ENCODE peak calls at places on chromosomes 12 and 14, in seven cellular contexts. Y is amniotic epithelial cell; S is cardiac muscle cell; X is NCI-H1105; G is C1 segment of cervical spinal cord; J is ecto neural progenitor cell; B is stimulated activated CD4-positive, alpha-beta T cell treated with anti-CD3 and anti-CD28 coated beads, Interleukin-2, amount 100 ng/mL, for 24 hours. D is an unnamed sample.
A peak's percentile ranks its signal among the peaks of the same experiment; 100 is the strongest.

GRCh38 chr12:130872179-130873096 is 572 bp downstream of the RAN start:
- DNase-seq in Y (peak; percentile 21), S (peak; percentile 74), X (peak; percentile 17), G (peak; percentile 47), J (peak; percentile 78), B (peak; percentile 54), D (no peak)

GRCh38 chr14:103531421-103532215 is 2.6 kb downstream of the TRMT61A start:
- DNase-seq in Y (no peak), S (no peak), X (no peak), G (no peak), J (no peak), B (no peak), D (no peak)

GRCh38 chr12:109998904-109999648 is at the start of gene ANKRD13A:
- DNase-seq in Y (peak; percentile 94), S (peak; percentile 92), X (peak; percentile 85), G (peak; percentile 88), J (peak; percentile 95), B (peak; percentile 86), D (peak; percentile 92)

GRCh38 chr14:58873228-58873953 is 235.6 kb downstream of the DACT1 start:
- DNase-seq in Y (no peak), S (peak; percentile 47), X (peak; percentile 18), G (no peak), J (no peak), B (no peak), D (no peak)

GRCh38 chr12:123532021-123532420 is 1.5 kb downstream of the RILPL1 start:
- DNase-seq in Y (no peak), S (no peak), X (no peak), G (no peak), J (no peak), B (no peak), D (no peak)

GRCh38 chr12:87405918-87406317 is 623.3 kb downstream of the C12orf50 start:
- DNase-seq in Y (no peak), S (no peak), X (no peak), G (no peak), J (no peak), B (no peak), D (no peak)

GRCh38 chr14:39762576-39763401 is 330.6 kb upstream of the FBXO33 start:
- DNase-seq in Y (no peak), S (no peak), X (no peak), G (no peak), J (no peak), B (no peak), D (no peak)

GRCh38 chr14:63418020-63418419 is 99.3 kb upstream of the GPHB5 start:
- DNase-seq in Y (no peak), S (no peak), X (no peak), G (no peak), J (no peak), B (no peak), D (no peak)

GRCh38 chr12:9895215-9895971 is 14.1 kb downstream of the KLRF2 start:
- DNase-seq in Y (no peak), S (no peak), X (no peak), G (no peak), J (no peak), B (no peak), D (no peak)

GRCh38 chr14:64706119-64706465 is 1.9 kb downstream of the PLEKHG3 start:
- DNase-seq in Y (peak; percentile 45), S (no peak), X (no peak), G (peak; percentile 47), J (no peak), B (no peak), D (no peak)

D was measured in SW480.